ENCODE peak calls at places on chromosome 1, in eight cellular contexts. R, B, Z, K, I, Y, U and J are unnamed samples.
A peak's percentile ranks its signal among the peaks of the same experiment; 100 is the strongest.

GRCh38 chr1:119711804-119712341 is at the start of gene PHGDH:
- DNase-seq in R (peak; percentile 90), B (peak; percentile 88), Z (peak; percentile 96), K (peak; percentile 76), I (peak; percentile 80), Y (peak; percentile 88), U (peak; percentile 71), J (peak; percentile 96)

GRCh38 chr1:2274968-2275475 is 46.9 kb downstream of the SKI start:
- DNase-seq in R (no peak), B (no peak), Z (no peak), K (no peak), I (no peak), Y (no peak), U (no peak), J (no peak)

GRCh38 chr1:228370941-228371740 is 35.5 kb downstream of the TRIM11 start:
- DNase-seq in R (no peak), B (no peak), Z (no peak), K (no peak), I (no peak), Y (no peak), U (no peak), J (no peak)

GRCh38 chr1:200359610-200360163 is 50.1 kb downstream of the ZNF281 start:
- DNase-seq in R (peak; percentile 83), B (peak; percentile 78), Z (no peak), K (no peak), I (no peak), Y (peak; percentile 52), U (no peak), J (peak; percentile 82)

GRCh38 chr1:72229893-72230292 is 52.4 kb downstream of the NEGR1 start:
- DNase-seq in R (peak; percentile 21), B (peak; percentile 21), Z (no peak), K (peak; percentile 12), I (no peak), Y (no peak), U (no peak), J (peak; percentile 35)

GRCh38 chr1:229342902-229343587 is at the start of gene CCSAP:
- DNase-seq in R (peak; percentile 38), B (peak; percentile 56), Z (peak; percentile 52), K (peak; percentile 19), I (no peak), Y (peak; percentile 32), U (peak; percentile 76), J (peak; percentile 84)

GRCh38 chr1:108585343-108585742 is 25.4 kb downstream of the EEIG2 start:
- DNase-seq in R (no peak), B (no peak), Z (no peak), K (no peak), I (no peak), Y (no peak), U (no peak), J (no peak)

GRCh38 chr1:212628813-212629415 is 20.4 kb downstream of the ATF3 start:
- DNase-seq in R (no peak), B (no peak), Z (no peak), K (peak; percentile 70), I (no peak), Y (no peak), U (no peak), J (no peak)

GRCh38 chr1:14593279-14593678 is 5.2 kb upstream of the KAZN start:
- DNase-seq in R (no peak), B (no peak), Z (peak; percentile 60), K (no peak), I (no peak), Y (no peak), U (no peak), J (no peak)

GRCh38 chr1:14594045-14594444 is 4.4 kb upstream of the KAZN start:
- DNase-seq in R (no peak), B (no peak), Z (no peak), K (no peak), I (no peak), Y (no peak), U (no peak), J (no peak)

GRCh38 chr1:14596591-14596990 is 1.9 kb upstream of the KAZN start:
- DNase-seq in R (no peak), B (no peak), Z (no peak), K (no peak), I (no peak), Y (no peak), U (no peak), J (no peak)

GRCh38 chr1:14585771-14586170 is 12.7 kb upstream of the KAZN start:
- DNase-seq in R (no peak), B (no peak), Z (no peak), K (no peak), I (no peak), Y (no peak), U (no peak), J (no peak)

GRCh38 chr1:14590781-14591180 is 7.7 kb upstream of the KAZN start:
- DNase-seq in R (no peak), B (no peak), Z (peak; percentile 69), K (no peak), I (no peak), Y (no peak), U (no peak), J (peak; percentile 6)
- H3K4me2 ChIP-seq in R (no peak overlapping the region), B (no peak overlapping the region), Z (peak overlapping the region; percentile 20), K (no peak overlapping the region), I (no peak overlapping the region), Y (no peak overlapping the region), U (no peak overlapping the region), J (no peak overlapping the region)

GRCh38 chr1:232247669-232248068 is 382.3 kb downstream of the SIPA1L2 start:
- DNase-seq in R (no peak), B (no peak), Z (no peak), K (no peak), I (no peak), Y (no peak), U (no peak), J (no peak)
- H3K4me3 ChIP-seq in R (no peak overlapping the region), B (no peak overlapping the region), Z (no peak overlapping the region), K (no peak overlapping the region), I (no peak overlapping the region), Y (no peak overlapping the region), U (no peak overlapping the region), J (no peak overlapping the region)

GRCh38 chr1:151106891-151107290 is 36.3 kb downstream of the GABPB2 start:
- DNase-seq in R (peak; percentile 68), B (peak; percentile 46), Z (no peak), K (no peak), I (no peak), Y (peak; percentile 56), U (no peak), J (peak; percentile 56)
- H2AFZ ChIP-seq in R (no peak overlapping the region), B (no peak overlapping the region), Z (no peak overlapping the region), K (no peak overlapping the region), I (no peak overlapping the region), Y (no peak overlapping the region), U (no peak overlapping the region), J (peak overlapping the region; percentile 14)

DNA sequence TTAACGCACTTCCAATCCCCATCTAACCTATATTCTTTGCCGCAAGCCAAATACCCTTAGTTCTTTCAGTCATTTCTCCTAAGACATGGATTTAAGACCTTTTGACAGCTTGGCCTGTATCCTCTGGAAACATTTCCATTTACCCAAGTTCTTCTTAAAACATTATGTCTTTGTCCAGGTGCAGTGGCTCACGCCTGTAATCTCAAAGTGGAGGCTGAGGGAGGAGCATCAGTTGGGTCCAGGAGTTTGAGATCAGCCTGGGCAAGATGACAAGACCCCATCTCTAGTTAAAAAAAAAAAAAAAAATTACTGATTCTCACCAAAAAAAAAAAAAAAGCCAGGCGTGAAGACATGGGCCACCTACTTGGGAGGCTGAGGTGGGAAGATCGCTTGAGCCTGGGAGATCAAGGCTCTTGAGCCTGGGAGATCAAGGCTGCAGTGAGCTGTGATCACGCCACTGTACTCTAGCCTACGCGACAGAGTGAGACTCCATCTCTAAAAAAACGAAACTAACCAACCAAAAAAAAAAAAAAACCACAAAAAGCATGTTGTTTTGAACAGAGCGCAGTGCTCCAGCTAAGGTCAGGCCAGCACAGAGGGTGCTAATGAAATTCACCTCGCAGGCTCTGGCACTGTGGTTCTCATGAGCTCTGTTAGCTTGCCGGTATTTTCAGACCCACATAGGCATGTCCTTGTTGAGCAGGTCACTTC is 36.0 kb downstream of the NUAK2 start:
- DNase-seq in R (no peak), B (peak; percentile 62), Z (no peak), K (no peak), I (no peak), Y (no peak), U (peak; percentile 95), J (peak; percentile 45)
- H3K4me2 ChIP-seq in R (peak overlapping the region; percentile 20), B (peak overlapping the region; percentile 70), Z (peak overlapping the region; percentile 31), K (peak overlapping the region; percentile 51), I (peak overlapping the region; percentile 80), Y (peak overlapping the region; percentile 55), U (peak overlapping the region; percentile 83), J (peak overlapping the region; percentile 16)

DNA sequence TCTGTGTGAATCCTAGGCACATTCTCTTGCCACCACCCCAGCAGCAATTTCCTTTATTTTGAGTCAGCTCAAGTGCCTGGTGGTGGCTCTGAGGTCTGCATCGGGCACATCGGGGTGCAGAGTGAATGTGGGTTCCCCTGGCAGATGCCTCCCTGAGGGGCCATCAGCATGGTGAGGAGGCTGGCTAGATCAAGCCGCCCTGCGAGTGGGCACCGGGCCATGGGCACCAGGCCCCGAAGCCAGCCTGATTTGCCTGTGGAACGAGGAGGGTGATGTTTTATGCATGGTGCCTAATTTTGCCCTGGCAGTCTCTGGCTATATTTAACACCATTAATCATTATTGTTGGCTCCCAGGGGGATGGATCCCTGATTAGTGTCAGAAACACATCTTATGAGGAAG is 36.3 kb downstream of the ACTL8 start:
- DNase-seq in R (no peak), B (no peak), Z (no peak), K (no peak), I (no peak), Y (no peak), U (no peak), J (no peak)
- H3K4me3 ChIP-seq in R (no peak overlapping the region), B (no peak overlapping the region), Z (no peak overlapping the region), K (no peak overlapping the region), I (no peak overlapping the region), Y (no peak overlapping the region), U (no peak overlapping the region), J (no peak overlapping the region)